ENCODE peak calls at places on chromosomes 11 and 22, in four cellular contexts. J is GM12878, M is HepG2, A is H1. B is an unnamed sample.

GRCh38 chr11:17593466-17594245 is 46.6 kb downstream of the OTOG start:
- DNase-seq in M (no peak), A (no peak), J (no peak), B (no peak)

GRCh38 chr22:48871176-48871840 is 956.4 kb downstream of the BRD1 start:
- DNase-seq in A (no peak), J (no peak), M (no peak), B (no peak)

GRCh38 chr11:110430267-110431211 is 791 bp downstream of the FDX1 start:
- DNase-seq in A (no peak), J (peak), M (peak), B (no peak)

GRCh38 chr11:86395061-86395551 is 20.4 kb downstream of the CCDC81 start:
- DNase-seq in M (no peak), J (no peak), A (no peak), B (no peak)

GRCh38 chr11:128624269-128625170 is 37.2 kb upstream of the ETS1 start:
- DNase-seq in A (no peak), J (no peak), M (no peak), B (no peak)

GRCh38 chr11:65479184-65480145 is 19.4 kb upstream of the MALAT1 start:
- DNase-seq in M (no peak), J (no peak), A (no peak), B (no peak)

GRCh38 chr22:27630754-27631153 is 170.8 kb downstream of the MN1 start:
- DNase-seq in A (peak), J (no peak), M (no peak), B (peak)

GRCh38 chr11:10693509-10694071 is at the start of gene IRAG1:
- DNase-seq in A (no peak), M (no peak), J (no peak), B (no peak)

GRCh38 chr11:16226245-16226644 is 130.1 kb downstream of the SOX6 start:
- DNase-seq in J (no peak), A (no peak), M (peak), B (no peak)

GRCh38 chr11:2386591-2386990 is 9.5 kb downstream of the CD81 start:
- DNase-seq in M (no peak), A (no peak), J (no peak), B (no peak)

GRCh38 chr11:125429174-125429707 is 66.8 kb downstream of the FEZ1 start:
- DNase-seq in M (peak), J (no peak), A (peak), B (peak)

GRCh38 chr11:19633276-19633675 is 79.4 kb upstream of the NAV2 start:
- DNase-seq in J (no peak), M (no peak), A (no peak), B (no peak)

GRCh38 chr11:26607725-26608506 is 35.9 kb upstream of the MUC15 start:
- DNase-seq in J (peak), A (no peak), M (no peak), B (no peak)

GRCh38 chr22:50304528-50305392 is 2.7 kb downstream of the PLXNB2 start:
- DNase-seq in A (no peak), M (no peak), J (no peak), B (no peak)

DNA sequence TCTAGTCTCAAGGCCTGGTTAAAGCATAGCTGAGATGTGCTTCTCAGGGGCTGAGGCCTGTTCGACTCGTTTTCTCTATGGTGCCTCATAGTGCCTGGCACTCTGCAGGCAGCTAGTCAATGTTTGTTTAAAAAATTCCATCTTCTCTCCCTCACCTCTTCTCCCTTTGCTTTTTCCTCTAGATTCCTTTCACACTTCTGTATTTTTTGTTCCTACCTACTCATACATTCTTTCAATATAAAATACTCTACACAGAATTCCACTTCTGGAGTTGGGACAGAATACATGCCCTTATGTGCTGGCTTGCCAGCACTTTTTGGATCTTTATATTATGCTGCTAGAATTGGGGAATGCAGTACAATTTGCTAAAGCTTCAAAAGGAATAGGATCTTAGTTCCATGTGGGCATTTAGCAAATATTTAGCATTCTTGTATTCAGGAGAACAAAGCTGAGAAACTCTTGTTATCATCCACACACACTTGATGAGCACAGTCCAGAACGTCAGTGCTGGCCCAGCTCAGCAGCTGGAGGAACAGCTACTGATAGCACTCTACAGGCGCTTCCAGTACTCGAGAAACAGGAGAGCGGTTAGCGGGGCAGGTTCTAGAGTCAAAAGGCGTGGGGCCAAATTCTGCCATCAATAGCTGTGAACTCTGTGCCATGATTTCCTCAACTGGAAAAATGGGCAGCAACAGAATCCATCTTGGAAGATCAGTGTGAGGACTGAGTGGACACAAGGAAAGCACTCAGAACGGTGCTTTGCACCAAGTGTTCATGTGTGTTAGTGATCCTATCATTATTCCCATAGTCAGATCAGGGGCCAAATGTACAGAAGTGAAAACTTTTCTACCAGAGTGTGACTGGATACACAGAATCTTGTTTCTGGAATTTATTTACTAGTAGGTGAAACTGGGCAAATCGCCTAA is 3.4 kb downstream of the JOSD1 start:
- DNase-seq in A (no peak), J (no peak), M (peak), B (no peak)
- H3K9ac ChIP-seq in A (no peak), J (peak), M (peak), B (no peak)

GRCh38 chr11:71433648-71434450 is 14.3 kb downstream of the DHCR7 start:
- DNase-seq in J (no peak), A (no peak), M (peak), B (no peak)
- TF ChIP-seq YY1 in J (no peak), A (no peak), M (no peak), B (no peak)

GRCh38 chr11:9274499-9275228 is 9.5 kb upstream of the DENND5A start:
- DNase-seq in A (no peak), M (no peak), J (no peak), B (no peak)

GRCh38 chr11:9280655-9281301 is 15.6 kb upstream of the DENND5A start:
- DNase-seq in M (no peak), A (no peak), J (peak), B (no peak)

GRCh38 chr11:9277176-9277575 is 12.0 kb upstream of the DENND5A start:
- DNase-seq in A (no peak), J (no peak), M (no peak), B (no peak)

GRCh38 chr11:9273430-9274336 is 8.5 kb upstream of the DENND5A start:
- DNase-seq in M (no peak), J (no peak), A (no peak), B (no peak)

GRCh38 chr11:9276571-9276970 is 11.4 kb upstream of the DENND5A start:
- DNase-seq in A (no peak), J (no peak), M (no peak), B (no peak)
- TF ChIP-seq SUZ12 in A (no peak), J (no peak), M (no peak), B (no peak)

GRCh38 chr11:36375348-36376314 is 79.5 kb downstream of the PRR5L start:
- DNase-seq in J (no peak), A (no peak), M (no peak), B (no peak)

GRCh38 chr11:36373040-36374010 is 77.2 kb downstream of the PRR5L start:
- DNase-seq in J (no peak), A (no peak), M (no peak), B (no peak)

GRCh38 chr11:36376315-36376887 is 80.3 kb downstream of the PRR5L start:
- DNase-seq in M (no peak), J (no peak), A (no peak), B (no peak)

GRCh38 chr11:36376888-36377758 is 81.0 kb downstream of the PRR5L start:
- DNase-seq in M (no peak), A (peak), J (no peak), B (peak)

DNA sequence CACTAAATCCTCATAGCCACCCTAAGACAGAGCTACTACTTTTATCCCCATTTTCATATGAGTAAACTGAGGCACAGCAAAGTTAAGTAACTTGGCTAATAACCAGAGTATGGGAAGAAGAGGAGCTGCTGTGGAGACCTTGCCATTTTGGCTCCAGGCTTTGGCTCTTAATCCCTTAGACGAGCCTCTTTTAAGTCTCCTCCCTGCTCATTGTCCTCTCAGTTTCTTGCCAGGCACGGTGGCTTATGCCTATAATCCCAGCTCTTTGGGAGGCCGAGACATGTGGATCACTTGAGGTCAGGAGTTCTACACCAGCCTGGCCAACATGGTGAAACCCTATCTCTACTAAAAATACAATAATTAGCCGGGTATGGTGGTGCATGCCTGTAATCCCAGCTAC is 78.6 kb downstream of the PRR5L start:
- DNase-seq in M (no peak), J (no peak), A (no peak), B (no peak)
- H3K9ac ChIP-seq in M (no peak), J (no peak), A (no peak), B (no peak)

GRCh38 chr11:6988506-6988905 is 31.6 kb downstream of the ZNF214 start:
- DNase-seq in A (no peak), M (no peak), J (no peak), B (no peak)
- TF ChIP-seq YY1 in A (no peak), M (no peak), J (no peak), B (no peak)

DNA sequence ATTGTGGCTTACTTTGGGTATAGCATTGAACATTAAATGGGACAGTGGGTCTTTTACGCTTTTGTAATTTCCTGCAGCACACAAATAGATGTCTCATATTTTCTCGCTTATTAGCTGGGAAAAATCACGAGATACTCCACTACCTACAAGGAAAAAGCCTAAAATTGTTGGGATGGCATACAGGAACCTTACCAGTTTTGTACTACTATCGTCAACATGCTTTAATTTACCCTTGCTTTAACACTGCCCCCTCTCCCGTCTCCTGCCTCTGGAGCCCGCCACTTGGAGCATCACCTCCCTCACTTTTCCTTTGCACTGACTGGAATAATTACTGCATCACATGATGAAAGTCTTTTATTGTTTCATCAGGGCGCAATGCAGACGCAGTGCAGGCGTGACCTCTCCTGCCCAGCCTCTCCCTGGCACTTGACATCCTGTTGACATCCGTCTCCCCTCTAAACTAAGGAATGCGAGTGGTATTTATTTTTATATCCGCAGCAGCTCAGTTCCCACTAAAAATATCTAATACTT is 1.0 kb upstream of the FNBP4 start:
- DNase-seq in M (no peak), A (no peak), J (no peak), B (no peak)
- TF ChIP-seq SUZ12 in M (no peak), A (no peak), J (no peak), B (no peak)

GRCh38 chr11:74696488-74696887 is 34.7 kb downstream of the CHRDL2 start:
- DNase-seq in J (no peak), M (no peak), A (no peak), B (no peak)
- H3K9ac ChIP-seq in J (no peak), M (peak), A (no peak), B (no peak)

DNA sequence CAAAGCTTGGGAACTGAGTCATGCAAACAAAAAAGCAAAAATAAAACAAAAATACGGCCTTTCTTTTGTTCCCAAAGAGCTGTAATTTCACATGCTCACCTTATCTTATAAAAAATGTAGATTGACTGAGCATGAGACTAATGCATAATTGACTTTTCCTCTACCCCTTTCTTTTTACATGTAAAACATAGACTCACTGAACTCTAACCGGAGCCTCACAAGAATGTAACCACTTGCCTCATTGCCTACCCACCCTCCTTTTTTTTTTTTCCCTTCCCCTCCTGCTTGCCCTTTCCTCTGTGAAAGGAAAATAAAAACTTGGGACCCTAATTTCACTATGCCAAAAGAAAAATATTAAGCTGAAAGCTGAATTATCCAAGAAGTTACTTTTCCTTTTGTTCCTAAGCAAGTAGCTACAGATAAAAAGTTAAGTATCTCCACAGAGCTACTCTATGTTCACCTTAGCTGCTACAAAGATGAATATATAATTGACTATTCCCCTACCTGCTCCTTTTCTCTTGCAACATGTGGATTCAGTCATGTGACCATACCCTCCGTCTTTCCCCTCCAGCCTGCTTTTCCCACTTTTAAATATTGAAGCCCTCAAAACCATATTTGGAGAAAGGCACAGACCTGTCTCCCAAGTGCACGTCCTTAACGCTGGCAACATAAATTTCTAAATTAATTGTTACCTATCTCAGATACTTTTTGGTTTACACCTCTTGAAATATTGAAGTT is 39.6 kb upstream of the WEE1 start:
- DNase-seq in M (no peak), J (no peak), A (no peak), B (peak)
- TF ChIP-seq YY1 in M (no peak), J (no peak), A (no peak), B (no peak)